ENCODE peak calls at places on chromosome 21, in seven cellular contexts. O is neuronal stem cell, G is IMR-90, P is mesendoderm, Y is H1, K is mesenchymal stem cell, D is trophoblast cell. W is an unnamed sample.

GRCh38 chr21:37547615-37547975 is 181.0 kb downstream of the DYRK1A start:
- DNase-seq in O (no peak), G (no peak), P (no peak), Y (no peak), K (no peak), D (no peak), W (no peak)

GRCh38 chr21:45938811-45939520 is 42.6 kb upstream of the COL6A1 start:
- DNase-seq in O (no peak), G (no peak), P (no peak), Y (no peak), K (no peak), D (no peak), W (no peak)

GRCh38 chr21:22421416-22422190 is 1423.4 kb downstream of the NCAM2 start:
- DNase-seq in O (no peak), G (no peak), P (no peak), Y (no peak), K (no peak), D (no peak), W (no peak)

GRCh38 chr21:41964171-41964570 is 10.4 kb upstream of the C2CD2 start:
- DNase-seq in O (no peak), G (no peak), P (no peak), Y (peak), K (no peak), D (no peak), W (no peak)

GRCh38 chr21:41774467-41775151 is 7.8 kb upstream of the RIPK4 start:
- DNase-seq in O (no peak), G (no peak), P (no peak), Y (no peak), K (no peak), D (no peak), W (no peak)

GRCh38 chr21:18235545-18235944 is 9.1 kb upstream of the CHODL start:
- DNase-seq in O (no peak), G (no peak), P (no peak), Y (no peak), K (no peak), D (no peak), W (no peak)

GRCh38 chr21:26844258-26845065 is 747 bp downstream of the ADAMTS1 start:
- DNase-seq in O (peak), G (peak), P (peak), Y (peak), K (peak), D (no peak), W (peak)

GRCh38 chr21:22791986-22792560 is 1793.9 kb downstream of the NCAM2 start:
- DNase-seq in O (peak), G (peak), P (peak), Y (no peak), K (peak), D (peak), W (no peak)

GRCh38 chr21:29827236-29827635 is 112.6 kb downstream of the GRIK1 start:
- DNase-seq in O (no peak), G (no peak), P (no peak), Y (no peak), K (no peak), D (no peak), W (no peak)

GRCh38 chr21:45438391-45439145 is 33.6 kb downstream of the COL18A1 start:
- DNase-seq in O (no peak), G (no peak), P (no peak), Y (no peak), K (no peak), D (no peak), W (no peak)

GRCh38 chr21:23543334-23543733 is 2063.9 kb downstream of the MRPL39 start:
- DNase-seq in O (no peak), G (no peak), P (no peak), Y (no peak), K (no peak), D (no peak), W (no peak)

GRCh38 chr21:45612096-45613019 is 31.2 kb upstream of the PCBP3 start:
- DNase-seq in O (no peak), G (peak), P (no peak), Y (no peak), K (peak), D (no peak), W (peak)

GRCh38 chr21:35578350-35578782 is 482.0 kb downstream of the SETD4 start:
- DNase-seq in O (no peak), G (peak), P (no peak), Y (no peak), K (peak), D (no peak), W (no peak)

GRCh38 chr21:17441370-17441769 is 71.5 kb upstream of the CXADR start:
- DNase-seq in O (no peak), G (peak), P (no peak), Y (no peak), K (no peak), D (no peak), W (no peak)

GRCh38 chr21:34320006-34320405 is 43.8 kb upstream of the KCNE2 start:
- DNase-seq in O (no peak), G (no peak), P (no peak), Y (no peak), K (no peak), D (peak), W (no peak)

GRCh38 chr21:41196990-41197389 is 29.0 kb downstream of the BACE2 start:
- DNase-seq in O (no peak), G (peak), P (no peak), Y (no peak), K (no peak), D (no peak), W (no peak)

GRCh38 chr21:34630536-34631143 is 15.7 kb upstream of the RCAN1 start:
- DNase-seq in O (peak), G (peak), P (peak), Y (no peak), K (peak), D (no peak), W (no peak)

GRCh38 chr21:46082638-46083270 is 15.2 kb upstream of the COL6A2 start:
- DNase-seq in O (no peak), G (no peak), P (no peak), Y (no peak), K (no peak), D (no peak), W (peak)

GRCh38 chr21:36678538-36678937 is 20.4 kb upstream of the SIM2 start:
- DNase-seq in O (no peak), G (no peak), P (no peak), Y (no peak), K (no peak), D (no peak), W (no peak)

GRCh38 chr21:26451014-26451740 is 121.9 kb downstream of the CYYR1 start:
- DNase-seq in O (no peak), G (no peak), P (no peak), Y (no peak), K (peak), D (no peak), W (no peak)

GRCh38 chr21:40254540-40255455 is 387.6 kb downstream of the PCP4 start:
- DNase-seq in O (no peak), G (no peak), P (no peak), Y (no peak), K (no peak), D (no peak), W (no peak)

GRCh38 chr21:45408271-45408791 is 3.4 kb downstream of the COL18A1 start:
- DNase-seq in O (no peak), G (no peak), P (no peak), Y (no peak), K (no peak), D (no peak), W (no peak)

GRCh38 chr21:42626171-42626570 is 27.2 kb upstream of the PDE9A start:
- DNase-seq in O (no peak), G (no peak), P (no peak), Y (no peak), K (no peak), D (no peak), W (no peak)

GRCh38 chr21:35548904-35549615 is 500.0 kb upstream of the RUNX1 start:
- DNase-seq in O (no peak), G (no peak), P (no peak), Y (no peak), K (peak), D (no peak), W (no peak)

GRCh38 chr21:36914244-36915013 is 52.0 kb downstream of the HLCS start:
- DNase-seq in O (no peak), G (no peak), P (no peak), Y (no peak), K (no peak), D (no peak), W (no peak)

GRCh38 chr21:16563111-16563510 is 833.3 kb downstream of the USP25 start:
- DNase-seq in O (no peak), G (no peak), P (no peak), Y (no peak), K (no peak), D (no peak), W (no peak)

GRCh38 chr21:28142692-28143091 is 850.0 kb downstream of the LTN1 start:
- DNase-seq in O (no peak), G (peak), P (no peak), Y (no peak), K (peak), D (no peak), W (no peak)

GRCh38 chr21:36990508-36991205 is 15.8 kb upstream of the RIPPLY3 start:
- DNase-seq in O (no peak), G (no peak), P (peak), Y (no peak), K (no peak), D (no peak), W (peak)

GRCh38 chr21:42424848-42425602 is 21.3 kb downstream of the UBASH3A start:
- DNase-seq in O (no peak), G (no peak), P (no peak), Y (no peak), K (no peak), D (no peak), W (no peak)

GRCh38 chr21:37453350-37453749 is 86.8 kb downstream of the DYRK1A start:
- DNase-seq in O (no peak), G (no peak), P (no peak), Y (no peak), K (no peak), D (no peak), W (no peak)

GRCh38 chr21:35202431-35202830 is 153.3 kb upstream of the RUNX1 start:
- DNase-seq in O (no peak), G (peak), P (no peak), Y (no peak), K (peak), D (no peak), W (no peak)

GRCh38 chr21:34354836-34355235 is 9.0 kb upstream of the KCNE2 start:
- DNase-seq in O (no peak), G (no peak), P (no peak), Y (no peak), K (no peak), D (no peak), W (no peak)

GRCh38 chr21:34775793-34776192 is 107.0 kb downstream of the CLIC6 start:
- DNase-seq in O (no peak), G (no peak), P (peak), Y (no peak), K (no peak), D (peak), W (no peak)

GRCh38 chr21:33976082-33976979 is 60.7 kb upstream of the ATP5PO start:
- DNase-seq in O (no peak), G (peak), P (peak), Y (peak), K (peak), D (no peak), W (no peak)

GRCh38 chr21:35485364-35485763 is 436.3 kb upstream of the RUNX1 start:
- DNase-seq in O (no peak), G (no peak), P (no peak), Y (no peak), K (no peak), D (no peak), W (no peak)

GRCh38 chr21:32520885-32521735 is 64.2 kb downstream of the TCP10L start:
- DNase-seq in O (no peak), G (peak), P (no peak), Y (no peak), K (peak), D (peak), W (no peak)

GRCh38 chr21:32521736-32522360 is 63.5 kb downstream of the TCP10L start:
- DNase-seq in O (no peak), G (no peak), P (no peak), Y (no peak), K (no peak), D (no peak), W (no peak)

GRCh38 chr21:32523463-32523862 is 61.9 kb downstream of the TCP10L start:
- DNase-seq in O (no peak), G (no peak), P (no peak), Y (no peak), K (no peak), D (no peak), W (no peak)

GRCh38 chr21:32525282-32525681 is 60.0 kb downstream of the TCP10L start:
- DNase-seq in O (no peak), G (no peak), P (no peak), Y (no peak), K (no peak), D (no peak), W (peak)

GRCh38 chr21:32524010-32524719 is 61.2 kb downstream of the TCP10L start:
- DNase-seq in O (no peak), G (peak), P (peak), Y (no peak), K (peak), D (no peak), W (no peak)
- H3K27ac ChIP-seq in O (no peak), G (peak), P (no peak), Y (no peak), K (peak), D (no peak), W (no peak)

DNA sequence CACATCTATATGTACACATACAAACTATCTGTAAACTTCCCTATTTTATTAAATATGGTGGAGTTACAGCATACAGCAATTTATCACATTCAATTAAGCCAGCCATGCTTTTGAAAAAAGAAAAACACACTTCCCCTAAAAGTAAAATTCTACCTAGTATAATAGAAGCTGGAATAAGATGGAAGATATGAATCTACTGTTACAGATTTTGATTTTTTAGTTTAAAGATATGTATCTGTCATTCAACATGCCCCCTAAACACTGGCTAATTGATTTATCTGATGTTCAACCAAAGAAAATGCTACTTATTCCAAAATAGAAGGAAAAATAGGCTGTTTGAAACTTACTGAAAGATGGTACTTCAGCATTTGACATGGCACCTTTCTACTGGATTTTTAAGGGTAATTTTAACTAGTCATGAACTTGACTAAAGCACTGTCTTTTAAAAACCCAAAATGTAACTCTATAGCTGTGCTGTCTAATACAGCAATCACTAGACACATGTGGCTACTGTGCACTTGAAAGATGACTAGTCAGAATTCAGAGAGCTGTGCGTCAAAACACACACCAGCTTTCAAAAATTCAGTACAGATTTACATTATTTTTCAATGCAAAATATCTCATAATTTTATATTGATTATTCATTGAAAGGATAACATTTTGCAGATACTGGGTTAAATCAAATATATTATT is 25.0 kb downstream of the NRIP1 start:
- DNase-seq in O (no peak), G (no peak), P (no peak), Y (no peak), K (no peak), D (no peak), W (no peak)
- H3K18ac ChIP-seq in O (no peak), G (no peak), P (no peak), Y (no peak), K (no peak), D (no peak), W (no peak)

DNA sequence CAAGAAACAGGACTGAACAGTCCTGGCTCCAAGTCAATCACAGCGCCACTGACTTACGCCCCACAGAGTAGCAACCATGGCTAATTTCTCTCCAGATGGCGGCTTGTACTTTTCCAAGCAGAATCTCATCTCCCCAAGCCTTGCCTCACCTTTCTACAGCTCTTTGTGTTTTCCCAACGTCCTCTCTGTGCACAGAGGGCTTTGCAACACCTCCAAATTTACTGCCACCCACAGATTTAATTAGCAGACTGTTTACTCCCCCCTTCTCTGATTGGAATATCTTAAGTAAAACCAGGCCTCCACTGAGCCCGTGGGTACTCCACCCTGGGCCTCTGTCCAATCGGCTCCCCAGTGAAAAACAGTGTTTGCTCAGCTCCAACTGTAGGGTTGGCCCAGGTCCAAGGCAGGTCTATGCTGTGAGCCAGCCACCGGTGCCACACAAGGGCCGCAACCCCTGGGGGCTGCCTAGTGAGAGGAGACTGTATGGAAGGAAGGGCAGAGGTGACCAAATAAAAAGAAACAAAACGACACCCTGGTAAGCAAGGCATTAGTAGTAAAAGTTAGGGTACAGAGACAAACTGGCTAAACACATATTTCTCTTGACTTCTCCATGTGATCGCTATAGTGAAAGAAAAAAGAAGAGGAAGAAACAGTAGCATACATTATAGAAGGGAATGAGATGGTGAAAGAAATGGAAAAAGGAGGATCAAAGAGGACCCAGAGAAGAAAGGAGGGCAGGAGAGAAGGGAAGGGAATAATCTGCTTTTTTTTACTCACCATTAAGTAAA is 128.4 kb upstream of the SOD1 start:
- DNase-seq in O (no peak), G (no peak), P (no peak), Y (no peak), K (no peak), D (no peak), W (no peak)
- H3K27ac ChIP-seq in O (no peak), G (no peak), P (no peak), Y (no peak), K (no peak), D (no peak), W (no peak)

GRCh38 chr21:38859852-38860251 is 54.1 kb downstream of the ETS2 start:
- DNase-seq in O (no peak), G (peak), P (no peak), Y (no peak), K (no peak), D (no peak), W (no peak)
- H3K18ac ChIP-seq in O (no peak), G (no peak), P (no peak), Y (no peak), K (no peak), D (no peak), W (no peak)

GRCh38 chr21:44296103-44296519 is 3.7 kb upstream of the PFKL start:
- DNase-seq in O (no peak), G (no peak), P (no peak), Y (no peak), K (no peak), D (no peak), W (no peak)
- H3K27ac ChIP-seq in O (no peak), G (no peak), P (no peak), Y (no peak), K (no peak), D (no peak), W (no peak)

W was measured in H9.